ENCODE peak calls at places on chromosomes 7 and 10, in seven cellular contexts. D is HepG2, C is K562, E is HCT116, Y is H1, A is GM12878, U is SK-N-SH. L is an unnamed sample.

GRCh38 chr10:80506836-80507483 is 30.7 kb upstream of the SH2D4B start:
- DNase-seq in D (no peak), C (no peak), E (no peak), U (no peak), A (no peak), Y (no peak), L (no peak)

GRCh38 chr7:55415173-55415778 is 50.1 kb downstream of the LANCL2 start:
- DNase-seq in C (peak), D (peak), U (peak), A (peak), Y (peak), E (peak), L (peak)

GRCh38 chr7:13077466-13077865 is 390.0 kb downstream of the ARL4A start:
- DNase-seq in E (no peak), Y (no peak), C (no peak), U (no peak), A (no peak), D (no peak), L (no peak)

GRCh38 chr10:35079763-35080162 is 10.4 kb downstream of the CUL2 start:
- DNase-seq in Y (no peak), U (no peak), C (no peak), A (no peak), D (no peak), E (peak), L (no peak)

GRCh38 chr7:138125598-138126111 is 49.4 kb downstream of the AKR1D1 start:
- DNase-seq in U (no peak), C (no peak), D (no peak), E (no peak), Y (no peak), A (peak), L (no peak)

GRCh38 chr7:42351313-42351935 is 114.4 kb upstream of the GLI3 start:
- DNase-seq in U (no peak), C (no peak), E (no peak), A (no peak), Y (no peak), D (no peak), L (no peak)

GRCh38 chr7:153301908-153302307 is 542.4 kb downstream of the ACTR3B start:
- DNase-seq in C (no peak), A (no peak), E (no peak), D (no peak), Y (no peak), U (no peak), L (no peak)

GRCh38 chr10:46544989-46545791 is 11.3 kb downstream of the GPRIN2 start:
- DNase-seq in C (no peak), D (no peak), A (no peak), U (peak), Y (no peak), E (peak), L (peak)

GRCh38 chr10:73886085-73886529 is 11.8 kb upstream of the CAMK2G start:
- DNase-seq in D (peak), C (peak), Y (no peak), U (peak), E (no peak), A (no peak), L (peak)

GRCh38 chr7:151143261-151144015 is 24.1 kb downstream of the GBX1 start:
- DNase-seq in U (no peak), C (no peak), E (no peak), D (no peak), Y (no peak), A (no peak), L (no peak)

GRCh38 chr10:28254290-28254985 is 48.4 kb downstream of the MPP7 start:
- DNase-seq in D (no peak), U (no peak), C (no peak), Y (no peak), A (no peak), E (peak), L (no peak)

GRCh38 chr7:76008156-76008687 is 13.8 kb upstream of the TMEM120A start:
- DNase-seq in E (no peak), Y (no peak), A (peak), D (no peak), U (no peak), C (no peak), L (no peak)

GRCh38 chr10:4721994-4722753 is 103.8 kb upstream of the AKR1E2 start:
- DNase-seq in Y (no peak), E (no peak), U (no peak), C (no peak), D (no peak), A (no peak), L (no peak)

GRCh38 chr7:102197599-102197998 is 89.1 kb upstream of the SH2B2 start:
- DNase-seq in U (no peak), Y (no peak), C (no peak), D (no peak), A (no peak), E (no peak), L (no peak)

GRCh38 chr10:8435186-8436055 is 380.9 kb downstream of the GATA3 start:
- DNase-seq in E (no peak), D (no peak), C (no peak), A (no peak), Y (no peak), U (no peak), L (no peak)

GRCh38 chr7:116544488-116544887 is 19.7 kb downstream of the CAV1 start:
- DNase-seq in D (no peak), Y (no peak), C (no peak), A (no peak), U (no peak), E (no peak), L (no peak)

GRCh38 chr7:2012044-2012900 is 220.5 kb downstream of the MAD1L1 start:
- DNase-seq in E (no peak), Y (no peak), U (no peak), A (no peak), C (no peak), D (no peak), L (no peak)

GRCh38 chr10:88045544-88046415 is 182.4 kb downstream of the PTEN start:
- DNase-seq in U (no peak), C (no peak), A (no peak), D (no peak), E (no peak), Y (no peak), L (no peak)

GRCh38 chr10:30829921-30830671 is 200.5 kb upstream of the LYZL2 start:
- DNase-seq in C (no peak), E (no peak), A (no peak), D (no peak), U (no peak), Y (no peak), L (no peak)

GRCh38 chr10:95181731-95182130 is 12.3 kb upstream of the ACSM6 start:
- DNase-seq in C (no peak), U (no peak), E (no peak), D (peak), Y (no peak), A (no peak), L (no peak)

GRCh38 chr7:40782836-40783235 is 648.0 kb downstream of the SUGCT start:
- DNase-seq in D (no peak), C (no peak), U (no peak), Y (no peak), E (no peak), A (no peak), L (no peak)

GRCh38 chr10:33241351-33241750 is 93.1 kb downstream of the NRP1 start:
- DNase-seq in D (no peak), A (no peak), U (no peak), C (no peak), Y (no peak), E (no peak), L (no peak)

GRCh38 chr10:49334993-49335972 is 36.3 kb downstream of the C10orf71 start:
- DNase-seq in D (no peak), C (no peak), Y (no peak), A (no peak), U (no peak), E (no peak), L (no peak)

GRCh38 chr7:13988011-13988410 is 1.5 kb downstream of the ETV1 start:
- DNase-seq in Y (no peak), D (no peak), E (no peak), C (no peak), U (no peak), A (no peak), L (no peak)

GRCh38 chr7:106129291-106129690 is 17.2 kb upstream of the SYPL1 start:
- DNase-seq in E (no peak), Y (no peak), C (no peak), U (no peak), A (no peak), D (no peak), L (no peak)

GRCh38 chr7:74503061-74503460 is 49.4 kb downstream of the GTF2IRD1 start:
- DNase-seq in E (no peak), D (no peak), U (no peak), Y (no peak), A (no peak), C (no peak), L (no peak)

GRCh38 chr7:43248961-43249807 is 136.7 kb downstream of the HECW1 start:
- DNase-seq in C (peak), U (no peak), D (no peak), A (no peak), E (peak), Y (no peak), L (peak)

GRCh38 chr7:20331231-20331880 is 656 bp downstream of the ITGB8 start:
- DNase-seq in E (no peak), Y (no peak), D (no peak), C (no peak), U (peak), A (no peak), L (peak)

GRCh38 chr7:151039850-151040548 is 8.3 kb upstream of the ASIC3 start:
- DNase-seq in E (no peak), A (no peak), D (no peak), U (peak), C (peak), Y (no peak), L (no peak)

GRCh38 chr10:123994417-123995081 is 98.8 kb downstream of the CHST15 start:
- DNase-seq in E (peak), D (peak), C (peak), Y (peak), U (peak), A (no peak), L (peak)

GRCh38 chr7:69147631-69148030 is 450.6 kb upstream of the AUTS2 start:
- DNase-seq in Y (no peak), C (no peak), U (no peak), D (no peak), A (no peak), E (no peak), L (no peak)

GRCh38 chr7:116173051-116174028 is 37.0 kb upstream of the TES start:
- DNase-seq in D (peak), U (peak), E (peak), C (peak), Y (no peak), A (no peak), L (no peak)

GRCh38 chr7:27190284-27190748 is 5.3 kb upstream of the HOXA11 start:
- DNase-seq in A (no peak), C (no peak), D (no peak), Y (no peak), U (no peak), E (no peak), L (no peak)

GRCh38 chr7:148020679-148021078 is 569.9 kb upstream of the C7orf33 start:
- DNase-seq in E (no peak), A (no peak), Y (peak), D (no peak), C (no peak), U (no peak), L (no peak)

DNA sequence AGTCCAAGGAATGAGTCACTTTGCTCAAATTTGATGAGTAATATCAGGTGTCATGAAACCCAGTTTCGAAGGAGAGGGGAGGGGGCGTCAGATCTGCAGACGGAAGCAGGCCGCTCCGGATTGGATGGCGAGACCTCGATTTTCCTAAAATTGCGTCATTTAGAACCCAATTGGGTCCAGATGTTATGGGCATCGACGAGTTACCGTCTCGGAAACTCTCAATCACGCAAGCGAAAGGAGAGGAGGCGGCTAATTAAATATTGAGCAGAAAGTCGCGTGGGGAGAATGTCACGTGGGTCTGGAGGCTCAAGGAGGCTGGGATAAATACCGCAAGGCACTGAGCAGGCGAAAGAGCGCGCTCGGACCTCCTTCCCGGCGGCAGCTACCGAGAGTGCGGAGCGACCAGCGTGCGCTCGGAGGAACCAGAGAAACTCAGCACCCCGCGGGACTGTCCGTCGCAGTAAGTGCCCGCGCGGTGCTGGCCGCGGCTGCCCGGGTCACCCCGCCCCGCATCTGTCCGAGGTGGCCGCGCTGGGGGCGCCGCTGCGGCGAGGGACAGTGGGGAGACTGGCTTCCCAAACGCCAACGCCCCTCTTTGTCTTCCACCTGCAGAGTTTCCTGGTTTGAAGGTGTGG is at the start of gene TAC1:
- DNase-seq in E (no peak), A (no peak), D (no peak), C (no peak), Y (no peak), U (peak), L (no peak)
- TF ChIP-seq JUND in E (no peak), A (no peak), D (no peak), C (no peak), Y (peak), U (no peak), L (no peak)

GRCh38 chr10:122062831-122063674 is 74.1 kb downstream of the TACC2 start:
- DNase-seq in D (peak), Y (peak), C (peak), A (no peak), U (peak), E (peak), L (peak)
- TF ChIP-seq JUND in D (peak), Y (peak), C (peak), A (no peak), U (peak), E (peak), L (peak)

GRCh38 chr10:29627201-29628105 is 7.3 kb downstream of the SVIL start:
- DNase-seq in U (no peak), C (no peak), E (no peak), D (no peak), A (no peak), Y (no peak), L (peak)
- TF ChIP-seq JUND in U (peak), C (no peak), E (no peak), D (no peak), A (no peak), Y (no peak), L (no peak)

GRCh38 chr7:4210821-4211220 is 471.3 kb upstream of the FOXK1 start:
- DNase-seq in A (no peak), C (no peak), U (no peak), Y (no peak), D (no peak), E (no peak), L (no peak)
- TF ChIP-seq JUND in A (no peak), C (no peak), U (no peak), Y (no peak), D (no peak), E (no peak), L (no peak)

GRCh38 chr10:103555712-103556111 is 62.2 kb downstream of the NEURL1 start:
- DNase-seq in Y (no peak), C (no peak), E (no peak), U (no peak), A (no peak), D (no peak), L (no peak)

GRCh38 chr10:103554488-103555320 is 61.2 kb downstream of the NEURL1 start:
- DNase-seq in A (no peak), D (peak), Y (no peak), C (peak), U (peak), E (no peak), L (peak)

GRCh38 chr10:103552856-103553742 is 59.6 kb downstream of the NEURL1 start:
- DNase-seq in D (no peak), A (no peak), U (peak), E (no peak), Y (no peak), C (no peak), L (no peak)

GRCh38 chr10:103555321-103555649 is 61.8 kb downstream of the NEURL1 start:
- DNase-seq in E (no peak), D (no peak), Y (no peak), A (no peak), C (no peak), U (no peak), L (no peak)

GRCh38 chr10:103553743-103554487 is 60.4 kb downstream of the NEURL1 start:
- DNase-seq in E (no peak), U (no peak), A (no peak), D (no peak), C (no peak), Y (no peak), L (no peak)
- TF ChIP-seq JUND in E (no peak), U (no peak), A (no peak), D (no peak), C (no peak), Y (no peak), L (no peak)

GRCh38 chr10:74922921-74923320 is 96.5 kb downstream of the KAT6B start:
- DNase-seq in A (no peak), C (no peak), E (no peak), D (no peak), Y (no peak), U (no peak), L (no peak)
- TF ChIP-seq JUND in A (no peak), C (no peak), E (peak), D (no peak), Y (no peak), U (peak), L (no peak)

DNA sequence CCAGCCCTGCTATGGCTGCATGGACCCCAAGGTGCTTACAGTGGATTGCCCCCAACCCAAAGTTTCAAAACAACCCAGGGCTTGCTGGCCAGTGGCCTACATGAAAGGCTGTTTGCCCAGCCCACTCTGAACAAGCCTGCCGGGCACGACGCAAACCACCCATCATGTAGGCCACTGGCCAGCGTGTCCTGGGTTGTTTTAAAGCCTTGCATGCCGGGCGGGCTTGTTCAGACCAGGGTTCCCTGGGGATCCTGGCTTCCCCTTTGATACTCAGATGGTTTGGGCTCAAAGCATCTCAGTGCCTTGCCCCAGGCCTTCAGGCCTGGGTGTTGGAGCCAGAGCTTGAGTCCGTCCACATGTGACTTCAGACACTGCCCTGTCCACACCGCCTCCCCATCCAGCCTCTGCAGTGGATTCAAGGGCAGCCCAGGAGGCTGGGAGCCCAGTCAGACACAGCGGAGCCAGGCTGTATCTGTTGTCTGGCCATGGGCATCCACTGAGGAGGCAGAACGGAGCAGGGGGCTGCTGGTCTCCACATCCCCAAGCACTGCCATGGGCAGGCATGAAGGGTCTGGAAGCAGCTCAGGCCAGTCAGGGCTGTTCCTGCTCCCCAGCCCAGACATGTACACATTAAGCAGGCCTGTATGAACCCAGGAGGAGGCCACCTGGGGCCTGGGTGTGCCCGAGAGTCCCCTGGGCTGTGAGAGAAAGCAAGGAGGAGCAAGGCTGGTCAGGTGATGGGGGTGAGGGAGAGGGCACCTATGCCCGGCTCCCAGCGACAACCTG is 4.0 kb upstream of the ADIRF start:
- DNase-seq in Y (no peak), E (no peak), C (no peak), U (peak), A (no peak), D (no peak), L (no peak)
- TF ChIP-seq JUND in Y (no peak), E (no peak), C (no peak), U (no peak), A (no peak), D (no peak), L (no peak)

GRCh38 chr7:129074994-129075393 is 20.1 kb upstream of the TNPO3 start:
- DNase-seq in U (no peak), C (no peak), Y (no peak), E (no peak), A (no peak), D (no peak), L (no peak)

GRCh38 chr7:129076886-129077285 is 22.0 kb upstream of the TNPO3 start:
- DNase-seq in D (no peak), A (no peak), Y (no peak), U (no peak), E (no peak), C (no peak), L (no peak)

GRCh38 chr7:129073738-129074137 is 18.8 kb upstream of the TNPO3 start:
- DNase-seq in E (no peak), C (no peak), A (no peak), Y (no peak), D (no peak), U (no peak), L (no peak)

GRCh38 chr7:129074361-129074871 is 19.5 kb upstream of the TNPO3 start:
- DNase-seq in A (no peak), E (no peak), U (no peak), C (no peak), D (no peak), Y (no peak), L (no peak)

DNA sequence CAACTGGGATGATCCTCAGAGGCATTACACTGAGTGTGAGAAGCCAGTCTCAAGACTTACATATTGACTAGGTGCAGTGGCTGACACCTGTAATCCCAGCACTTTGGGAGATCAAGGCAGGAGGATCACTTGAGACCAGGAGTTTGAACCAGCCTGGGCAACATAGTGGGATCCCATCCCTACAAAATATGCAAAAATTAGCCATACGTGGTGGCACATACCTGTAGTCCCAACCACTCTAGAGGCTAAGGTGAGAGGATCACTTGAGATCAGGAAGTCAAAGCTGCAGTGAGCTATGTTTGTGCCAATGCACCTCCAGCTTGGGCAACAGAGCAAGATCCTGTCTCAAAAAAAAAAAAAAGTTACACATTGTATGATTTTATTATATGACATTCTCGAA is 23.5 kb upstream of the TNPO3 start:
- DNase-seq in U (no peak), D (no peak), C (no peak), E (no peak), A (no peak), Y (no peak), L (no peak)
- TF ChIP-seq JUND in U (no peak), D (no peak), C (no peak), E (no peak), A (no peak), Y (no peak), L (no peak)

GRCh38 chr7:36945612-36946400 is 221.5 kb upstream of the AOAH start:
- DNase-seq in E (no peak), U (peak), C (no peak), D (peak), Y (no peak), A (no peak), L (peak)
- TF ChIP-seq JUND in E (no peak), U (no peak), C (no peak), D (no peak), Y (no peak), A (no peak), L (no peak)

GRCh38 chr10:78972947-78973900 is 95.5 kb upstream of the ZMIZ1 start:
- DNase-seq in D (peak), C (peak), U (peak), A (peak), Y (peak), E (peak), L (peak)

GRCh38 chr10:78976825-78977760 is 91.7 kb upstream of the ZMIZ1 start:
- DNase-seq in C (no peak), A (no peak), E (no peak), U (no peak), D (peak), Y (no peak), L (no peak)

GRCh38 chr10:78972160-78972946 is 96.4 kb upstream of the ZMIZ1 start:
- DNase-seq in U (peak), A (no peak), C (peak), E (peak), Y (no peak), D (peak), L (peak)

GRCh38 chr10:78973901-78974408 is 94.8 kb upstream of the ZMIZ1 start:
- DNase-seq in U (no peak), E (peak), C (peak), Y (peak), A (no peak), D (peak), L (peak)

GRCh38 chr10:78974409-78975317 is 94.1 kb upstream of the ZMIZ1 start:
- DNase-seq in E (peak), C (peak), U (peak), A (no peak), D (peak), Y (peak), L (peak)
- TF ChIP-seq JUND in E (no peak), C (peak), U (no peak), A (no peak), D (peak), Y (no peak), L (no peak)